ENCODE peak calls at places on chromosome 3, in ten cellular contexts. M is progenitor cell of endocrine pancreas; V is Panc1; U is CD4-positive, alpha-beta T cell; Y is heart left ventricle; G is MCF 10A; D is spleen; S is HL-60; L is adrenal gland; C is GM12865. K is an unnamed sample.

GRCh38 chr3:13718437-13718836 is 161.4 kb downstream of the WNT7A start:
- DNase-seq in M (peak; percentile 5), V (no peak), U (no peak), Y (peak; percentile 12), G (no peak), D (peak; percentile 64), S (no peak), L (no peak), C (no peak), K (peak; percentile 69)

GRCh38 chr3:40827942-40828688 is 303.4 kb downstream of the ZNF621 start:
- DNase-seq in M (no peak), V (no peak), U (no peak), Y (peak; percentile 44), G (peak; percentile 20), D (no peak), S (no peak), L (peak; percentile 46), C (no peak), K (no peak)

GRCh38 chr3:187963677-187964385 is 190.1 kb upstream of the LPP start:
- DNase-seq in M (no peak), V (no peak), U (no peak), Y (no peak), G (peak; percentile 60), D (no peak), S (peak; percentile 67), L (no peak), C (no peak), K (no peak)

GRCh38 chr3:143252931-143253330 is 133.4 kb downstream of the CHST2 start:
- DNase-seq in M (no peak), V (no peak), U (no peak), Y (no peak), G (peak; percentile 2), D (no peak), S (no peak), L (no peak), C (no peak), K (no peak)

GRCh38 chr3:113231391-113231790 is 20.0 kb downstream of the BOC start:
- DNase-seq in M (no peak), V (no peak), U (no peak), Y (no peak), G (peak; percentile 29), D (no peak), S (no peak), L (no peak), C (no peak), K (no peak)

GRCh38 chr3:44883999-44884431 is 9.6 kb downstream of the TGM4 start:
- DNase-seq in M (no peak), V (peak; percentile 65), U (no peak), Y (no peak), G (peak; percentile 96), D (no peak), S (no peak), L (no peak), C (no peak), K (no peak)

GRCh38 chr3:99344216-99344615 is 294.2 kb upstream of the COL8A1 start:
- DNase-seq in M (no peak), V (no peak), U (no peak), Y (no peak), G (no peak), D (no peak), S (no peak), L (no peak), C (no peak), K (no peak)

GRCh38 chr3:13703071-13703470 is 154.1 kb downstream of the FBLN2 start:
- DNase-seq in M (no peak), V (no peak), U (no peak), Y (no peak), G (no peak), D (peak; percentile 18), S (no peak), L (no peak), C (no peak), K (peak; percentile 32)

GRCh38 chr3:169871129-169871886 is 1.6 kb upstream of the LRRC31 start:
- DNase-seq in M (no peak), V (no peak), U (no peak), Y (no peak), G (peak; percentile 14), D (no peak), S (no peak), L (no peak), C (peak; percentile 53), K (no peak)

GRCh38 chr3:12395349-12396012 is 88.8 kb upstream of the TSEN2 start:
- DNase-seq in M (no peak), V (no peak), U (no peak), Y (no peak), G (no peak), D (no peak), S (no peak), L (no peak), C (peak; percentile 75), K (no peak)

GRCh38 chr3:172341482-172342059 is 106.7 kb downstream of the GHSR start:
- DNase-seq in M (no peak), V (peak; percentile 33), U (no peak), Y (no peak), G (peak; percentile 67), D (no peak), S (peak; percentile 43), L (no peak), C (peak; percentile 70), K (no peak)

GRCh38 chr3:62132027-62132590 is 241.2 kb downstream of the FEZF2 start:
- DNase-seq in M (no peak), V (no peak), U (no peak), Y (no peak), G (no peak), D (no peak), S (no peak), L (no peak), C (no peak), K (no peak)

GRCh38 chr3:137471553-137472204 is 292.4 kb upstream of the SOX14 start:
- DNase-seq in M (no peak), V (no peak), U (no peak), Y (no peak), G (no peak), D (no peak), S (no peak), L (no peak), C (peak; percentile 47), K (no peak)

GRCh38 chr3:40843851-40844548 is 319.2 kb downstream of the ZNF621 start:
- DNase-seq in M (no peak), V (no peak), U (no peak), Y (no peak), G (peak; percentile 60), D (no peak), S (no peak), L (peak; percentile 12), C (no peak), K (no peak)

GRCh38 chr3:136332776-136333175 is 82.6 kb downstream of the PCCB start:
- DNase-seq in M (no peak), V (no peak), U (no peak), Y (no peak), G (no peak), D (no peak), S (no peak), L (peak; percentile 66), C (no peak), K (no peak)

GRCh38 chr3:42830437-42831320 is 21.4 kb downstream of the ACKR2 start:
- DNase-seq in M (no peak), V (no peak), U (no peak), Y (no peak), G (peak; percentile 63), D (no peak), S (peak; percentile 29), L (peak; percentile 24), C (peak; percentile 13), K (no peak)

GRCh38 chr3:132660745-132661067 is 577 bp downstream of the UBA5 start:
- DNase-seq in M (no peak), V (no peak), U (no peak), Y (no peak), G (no peak), D (no peak), S (no peak), L (no peak), C (no peak), K (no peak)

GRCh38 chr3:171028779-171029232 is 2.3 kb upstream of the SLC2A2 start:
- DNase-seq in M (no peak), V (no peak), U (no peak), Y (no peak), G (no peak), D (no peak), S (no peak), L (no peak), C (no peak), K (no peak)

GRCh38 chr3:95522449-95522848 is 1291.9 kb upstream of the EPHA6 start:
- DNase-seq in M (no peak), V (no peak), U (no peak), Y (no peak), G (no peak), D (no peak), S (no peak), L (no peak), C (no peak), K (no peak)

GRCh38 chr3:95521396-95521795 is 1293.0 kb upstream of the EPHA6 start:
- DNase-seq in M (no peak), V (no peak), U (no peak), Y (no peak), G (no peak), D (no peak), S (no peak), L (no peak), C (no peak), K (no peak)
- TF ChIP-seq CTCF in M (no peak), V (no peak), U (no peak), Y (no peak), G (no peak), D (no peak), S (no peak), L (no peak), C (no peak), K (peak; percentile 64)

DNA sequence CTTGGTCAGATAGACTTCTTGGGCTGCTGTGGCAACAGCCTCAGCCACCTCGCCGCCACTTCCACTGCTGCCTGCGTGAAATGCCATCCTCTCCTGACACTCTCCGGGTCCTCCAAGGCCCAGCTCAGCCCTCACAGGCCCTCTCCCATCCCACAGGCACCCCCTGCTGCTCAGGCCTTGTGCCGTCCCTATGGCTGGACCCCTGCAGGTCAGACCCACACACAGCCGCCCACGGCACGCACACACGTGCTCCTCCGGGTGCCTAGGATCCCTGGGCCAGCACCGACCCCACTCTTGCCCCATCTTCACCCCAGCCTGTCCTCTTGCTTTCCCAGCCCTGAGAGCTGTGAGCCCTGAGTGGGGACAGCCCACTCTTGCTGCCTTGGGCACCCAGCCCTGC is 19.7 kb downstream of the CFAP100 start:
- DNase-seq in M (no peak), V (no peak), U (no peak), Y (no peak), G (no peak), D (peak; percentile 67), S (no peak), L (no peak), C (no peak), K (no peak)
- TF ChIP-seq CTCF in M (no peak), V (no peak), U (no peak), Y (no peak), G (no peak), D (no peak), S (no peak), L (no peak), C (no peak), K (no peak)

GRCh38 chr3:74897006-74897405 is 282.5 kb upstream of the CNTN3 start:
- DNase-seq in M (no peak), V (no peak), U (no peak), Y (no peak), G (peak; percentile 11), D (no peak), S (no peak), L (no peak), C (no peak), K (no peak)
- TF ChIP-seq CTCF in M (peak; percentile 47), V (peak; percentile 13), U (no peak), Y (peak; percentile 14), G (peak; percentile 21), D (no peak), S (no peak), L (peak; percentile 9), C (no peak), K (peak; percentile 60)

GRCh38 chr3:160060409-160061027 is 71.9 kb downstream of the IL12A start:
- DNase-seq in M (no peak), V (no peak), U (no peak), Y (no peak), G (no peak), D (no peak), S (no peak), L (no peak), C (no peak), K (no peak)
- TF ChIP-seq CTCF in M (no peak), V (no peak), U (no peak), Y (no peak), G (no peak), D (no peak), S (no peak), L (no peak), C (no peak), K (no peak)

K was measured in chondrocyte.